ENCODE peak calls at places on chromosomes 5 and 9, in eight cellular contexts. C, Z, U, V, S, G, I and P are unnamed samples.

GRCh38 chr5:109529520-109529919 is 119.7 kb upstream of the PJA2 start:
- DNase-seq in C (no peak), Z (peak; percentile 70), U (peak; percentile 62), V (no peak), S (no peak), G (peak; percentile 18), I (no peak), P (peak; percentile 60)

GRCh38 chr9:76688471-76689238 is 75.6 kb upstream of the PCA3 start:
- DNase-seq in C (no peak), Z (no peak), U (no peak), V (no peak), S (no peak), G (no peak), I (no peak), P (no peak)

GRCh38 chr5:74629326-74629725 is 11.2 kb downstream of the ENC1 start:
- DNase-seq in C (no peak), Z (no peak), U (no peak), V (no peak), S (no peak), G (no peak), I (no peak), P (no peak)

GRCh38 chr9:88011005-88011766 is 36.9 kb upstream of the CDK20 start:
- DNase-seq in C (no peak), Z (no peak), U (peak; percentile 22), V (no peak), S (no peak), G (no peak), I (no peak), P (no peak)

GRCh38 chr9:134544388-134545212 is 97.0 kb upstream of the COL5A1 start:
- DNase-seq in C (no peak), Z (peak; percentile 50), U (no peak), V (peak; percentile 45), S (no peak), G (no peak), I (peak; percentile 39), P (no peak)

GRCh38 chr5:179668404-179668803 is 12.4 kb downstream of the CBY3 start:
- DNase-seq in C (peak; percentile 40), Z (peak; percentile 16), U (no peak), V (no peak), S (peak; percentile 38), G (peak; percentile 30), I (peak; percentile 43), P (peak; percentile 59)

GRCh38 chr5:143694357-143694756 is 117.6 kb upstream of the HMHB1 start:
- DNase-seq in C (no peak), Z (no peak), U (no peak), V (no peak), S (no peak), G (no peak), I (no peak), P (no peak)

GRCh38 chr5:162484095-162484494 is 416.5 kb downstream of the GABRG2 start:
- DNase-seq in C (no peak), Z (no peak), U (no peak), V (no peak), S (no peak), G (no peak), I (no peak), P (no peak)

GRCh38 chr5:1511037-1511436 is 12.7 kb downstream of the LPCAT1 start:
- DNase-seq in C (no peak), Z (peak; percentile 2), U (no peak), V (no peak), S (no peak), G (no peak), I (no peak), P (no peak)

GRCh38 chr5:14739538-14739937 is 75.0 kb downstream of the OTULIN start:
- DNase-seq in C (no peak), Z (peak; percentile 70), U (peak; percentile 67), V (no peak), S (no peak), G (peak; percentile 75), I (no peak), P (peak; percentile 70)

GRCh38 chr9:74610523-74611061 is 113.5 kb downstream of the RORB start:
- DNase-seq in C (no peak), Z (no peak), U (no peak), V (no peak), S (no peak), G (no peak), I (no peak), P (peak; percentile 1)

GRCh38 chr9:129401623-129402340 is 219.1 kb downstream of the C9orf50 start:
- DNase-seq in C (no peak), Z (no peak), U (no peak), V (no peak), S (no peak), G (no peak), I (no peak), P (no peak)

GRCh38 chr5:135355182-135355581 is 43.8 kb downstream of the MACROH2A1 start:
- DNase-seq in C (no peak), Z (peak; percentile 41), U (peak; percentile 56), V (no peak), S (no peak), G (no peak), I (no peak), P (no peak)

GRCh38 chr5:102678267-102679058 is 76.6 kb upstream of the PAM start:
- DNase-seq in C (no peak), Z (peak; percentile 31), U (peak; percentile 53), V (peak; percentile 61), S (no peak), G (peak; percentile 38), I (no peak), P (peak; percentile 44)

GRCh38 chr9:3848445-3849114 is 322.8 kb upstream of the RFX3 start:
- DNase-seq in C (no peak), Z (no peak), U (no peak), V (no peak), S (no peak), G (peak; percentile 57), I (peak; percentile 51), P (peak; percentile 85)

GRCh38 chr5:6759401-6759800 is 46.2 kb downstream of the TENT4A start:
- DNase-seq in C (no peak), Z (peak; percentile 49), U (no peak), V (no peak), S (no peak), G (no peak), I (no peak), P (peak; percentile 38)

GRCh38 chr5:34497031-34497808 is 158.9 kb upstream of the RAI14 start:
- DNase-seq in C (no peak), Z (no peak), U (peak; percentile 53), V (no peak), S (no peak), G (no peak), I (no peak), P (no peak)

GRCh38 chr9:124329996-124330714 is 72.4 kb downstream of the NEK6 start:
- DNase-seq in C (no peak), Z (no peak), U (no peak), V (no peak), S (no peak), G (no peak), I (no peak), P (no peak)

GRCh38 chr9:130682490-130683121 is 11.0 kb upstream of the EXOSC2 start:
- DNase-seq in C (peak; percentile 43), Z (peak; percentile 81), U (peak; percentile 48), V (no peak), S (peak; percentile 29), G (peak; percentile 58), I (peak; percentile 72), P (peak; percentile 82)

GRCh38 chr5:54792611-54793404 is 192.6 kb downstream of the ESM1 start:
- DNase-seq in C (no peak), Z (peak; percentile 80), U (peak; percentile 12), V (no peak), S (no peak), G (no peak), I (no peak), P (no peak)

GRCh38 chr9:113737414-113738271 is 138.5 kb upstream of the ZNF618 start:
- DNase-seq in C (no peak), Z (peak; percentile 23), U (peak; percentile 37), V (no peak), S (peak; percentile 14), G (peak; percentile 57), I (peak; percentile 67), P (peak; percentile 71)

GRCh38 chr5:59506285-59506877 is 387.1 kb downstream of the PDE4D start:
- DNase-seq in C (no peak), Z (no peak), U (peak; percentile 10), V (no peak), S (no peak), G (no peak), I (no peak), P (peak; percentile 53)

GRCh38 chr5:140351609-140352334 is 5.4 kb upstream of the HBEGF start:
- DNase-seq in C (peak; percentile 57), Z (peak; percentile 20), U (peak; percentile 61), V (no peak), S (peak; percentile 54), G (peak; percentile 65), I (peak; percentile 70), P (peak; percentile 79)

GRCh38 chr5:136081192-136081591 is 51.5 kb upstream of the SMAD5 start:
- DNase-seq in C (no peak), Z (no peak), U (no peak), V (no peak), S (no peak), G (no peak), I (no peak), P (no peak)

GRCh38 chr9:129889936-129890717 is 54.9 kb downstream of the USP20 start:
- DNase-seq in C (no peak), Z (no peak), U (no peak), V (no peak), S (peak; percentile 79), G (no peak), I (no peak), P (no peak)

GRCh38 chr5:56851258-56851941 is 36.1 kb downstream of the MAP3K1 start:
- DNase-seq in C (no peak), Z (no peak), U (no peak), V (no peak), S (no peak), G (no peak), I (no peak), P (no peak)

GRCh38 chr9:81874926-81875325 is 53.3 kb upstream of the SPATA31D4 start:
- DNase-seq in C (no peak), Z (peak; percentile 34), U (peak; percentile 44), V (no peak), S (no peak), G (peak; percentile 78), I (no peak), P (peak; percentile 82)

GRCh38 chr9:4327504-4328191 is 27.8 kb upstream of the GLIS3 start:
- DNase-seq in C (no peak), Z (peak; percentile 5), U (peak; percentile 74), V (no peak), S (no peak), G (peak; percentile 18), I (no peak), P (peak; percentile 36)

GRCh38 chr5:150846651-150847333 is 471 bp downstream of the IRGM start:
- DNase-seq in C (peak; percentile 30), Z (peak; percentile 74), U (peak; percentile 76), V (peak; percentile 56), S (peak; percentile 43), G (peak; percentile 73), I (peak; percentile 36), P (peak; percentile 93)

GRCh38 chr9:35933525-35934067 is 24.3 kb downstream of the SPAAR start:
- DNase-seq in C (no peak), Z (no peak), U (no peak), V (no peak), S (no peak), G (no peak), I (no peak), P (no peak)

GRCh38 chr9:84504360-84504759 is 163.8 kb upstream of the SLC28A3 start:
- DNase-seq in C (no peak), Z (peak; percentile 23), U (no peak), V (no peak), S (no peak), G (peak; percentile 25), I (no peak), P (peak; percentile 76)